ENCODE peak calls at places on chromosome 6, in eight cellular contexts. Y is activated naive CD8-positive, alpha-beta T cell treated with anti-CD3 and anti-CD28 coated beads, Interleukin-2, amount 10 ng/mL, durations not matched to agents 7 days and 5 days; B is small intestine; H is activated CD4-positive, alpha-beta T cell treated with anti-CD3 and anti-CD28 coated beads for 24 hours; S is kidney glomerular epithelial cell; W is fibroblast of the conjunctiva; T is HEK293T; I is COR-L47. R is an unnamed sample.

GRCh38 chr6:10441655-10442009 is 26.8 kb upstream of the TFAP2A start:
- DNase-seq in W (no peak), I (no peak), S (no peak), Y (no peak), B (no peak), T (no peak), H (no peak), R (no peak)

GRCh38 chr6:129252377-129253071 is 369.6 kb downstream of the LAMA2 start:
- DNase-seq in T (no peak), H (no peak), I (no peak), Y (no peak), W (no peak), B (peak), S (no peak), R (peak)

GRCh38 chr6:165010556-165011535 is 298.6 kb downstream of the C6orf118 start:
- DNase-seq in T (no peak), W (no peak), H (no peak), B (no peak), S (peak), I (no peak), Y (no peak), R (peak)

GRCh38 chr6:27479319-27480182 is 6.6 kb upstream of the ZNF184 start:
- DNase-seq in I (peak), S (peak), B (peak), W (peak), Y (peak), T (peak), H (peak), R (peak)

GRCh38 chr6:168956884-168957730 is 296.5 kb downstream of the THBS2 start:
- DNase-seq in B (peak), T (peak), H (peak), I (peak), S (peak), W (peak), Y (peak), R (peak)

GRCh38 chr6:152399409-152399808 is 237.8 kb downstream of the SYNE1 start:
- DNase-seq in W (no peak), I (no peak), Y (no peak), H (no peak), T (no peak), B (no peak), S (no peak), R (no peak)

GRCh38 chr6:2589171-2589661 is 161.5 kb downstream of the MYLK4 start:
- DNase-seq in S (no peak), T (no peak), I (no peak), Y (no peak), H (no peak), W (no peak), B (peak), R (no peak)

GRCh38 chr6:149895702-149896310 is 2.1 kb downstream of the RAET1E start:
- DNase-seq in I (peak), B (no peak), T (peak), S (no peak), W (no peak), Y (no peak), H (peak), R (peak)

GRCh38 chr6:149884215-149884614 is 13.7 kb downstream of the RAET1E start:
- DNase-seq in I (no peak), B (no peak), S (no peak), W (no peak), Y (no peak), T (no peak), H (no peak), R (no peak)

GRCh38 chr6:91697010-91697694 is 1110.3 kb upstream of the MAP3K7 start:
- DNase-seq in B (no peak), Y (no peak), S (no peak), T (no peak), H (no peak), W (no peak), I (no peak), R (no peak)

GRCh38 chr6:131001113-131001776 is 61.8 kb downstream of the EPB41L2 start:
- DNase-seq in H (no peak), T (no peak), I (no peak), W (no peak), B (no peak), Y (no peak), S (no peak), R (no peak)

GRCh38 chr6:4612636-4613171 is 163.5 kb upstream of the CDYL start:
- DNase-seq in W (no peak), S (no peak), T (no peak), Y (no peak), B (no peak), H (no peak), I (no peak), R (no peak)

GRCh38 chr6:27582928-27583725 is 110.2 kb upstream of the ZNF184 start:
- DNase-seq in H (peak), B (peak), W (peak), Y (peak), S (peak), T (peak), I (peak), R (peak)

GRCh38 chr6:27662770-27663169 is 189.9 kb upstream of the ZNF184 start:
- DNase-seq in T (no peak), I (no peak), H (no peak), W (no peak), B (no peak), S (no peak), Y (no peak), R (no peak)

GRCh38 chr6:83341765-83342164 is 89.1 kb downstream of the ME1 start:
- DNase-seq in H (no peak), W (no peak), Y (no peak), T (no peak), I (no peak), S (no peak), B (no peak), R (no peak)

GRCh38 chr6:138844203-138844602 is 48.3 kb downstream of the ECT2L start:
- DNase-seq in B (peak), T (no peak), H (no peak), Y (no peak), I (peak), S (no peak), W (peak), R (peak)

R was measured in astrocyte.